ENCODE peak calls at places on chromosomes 11 and 22, in six cellular contexts. F is HCT116, G is K562, T is HepG2, C is H1, R is GM12878. E is an unnamed sample.

GRCh38 chr11:47060807-47061206 is 115.9 kb downstream of the ARFGAP2 start:
- DNase-seq in F (no peak), G (no peak), T (no peak), C (no peak), R (no peak), E (no peak)

GRCh38 chr11:130217632-130218031 is 58.0 kb downstream of the ST14 start:
- DNase-seq in F (no peak), G (no peak), T (no peak), C (peak), R (no peak), E (no peak)

GRCh38 chr11:47270331-47271271 is 668 bp downstream of the MADD start:
- DNase-seq in F (no peak), G (peak), T (peak), C (peak), R (no peak), E (no peak)

GRCh38 chr11:22711880-22712279 is 45.5 kb downstream of the GAS2 start:
- DNase-seq in F (no peak), G (no peak), T (no peak), C (no peak), R (no peak), E (no peak)

GRCh38 chr11:2584812-2585565 is 114.8 kb downstream of the KCNQ1OT1 start:
- DNase-seq in F (no peak), G (no peak), T (no peak), C (no peak), R (no peak), E (no peak)

GRCh38 chr11:67581469-67581868 is 2.1 kb upstream of the GSTP1 start:
- DNase-seq in F (no peak), G (no peak), T (peak), C (peak), R (no peak), E (no peak)

GRCh38 chr11:43930868-43931716 is 11.3 kb upstream of the C11orf96 start:
- DNase-seq in F (no peak), G (no peak), T (no peak), C (no peak), R (no peak), E (no peak)

GRCh38 chr11:20013346-20014066 is 146.8 kb downstream of the DBX1 start:
- DNase-seq in F (no peak), G (no peak), T (peak), C (no peak), R (no peak), E (no peak)

GRCh38 chr11:113534625-113535024 is 59.4 kb upstream of the DRD2 start:
- DNase-seq in F (no peak), G (no peak), T (no peak), C (no peak), R (no peak), E (no peak)

GRCh38 chr11:100576044-100577021 is 110.8 kb upstream of the ARHGAP42 start:
- DNase-seq in F (peak), G (peak), T (peak), C (no peak), R (peak), E (peak)

GRCh38 chr11:95296165-95296564 is 65.2 kb upstream of the SESN3 start:
- DNase-seq in F (no peak), G (no peak), T (no peak), C (no peak), R (no peak), E (no peak)

GRCh38 chr11:114132427-114132826 is 72.9 kb downstream of the ZBTB16 start:
- DNase-seq in F (no peak), G (no peak), T (no peak), C (no peak), R (no peak), E (no peak)

GRCh38 chr11:47179655-47179991 is 2.9 kb upstream of the ARFGAP2 start:
- DNase-seq in F (no peak), G (peak), T (peak), C (peak), R (peak), E (no peak)

GRCh38 chr22:19062139-19062789 is 59.9 kb downstream of the DGCR2 start:
- DNase-seq in F (no peak), G (no peak), T (no peak), C (no peak), R (no peak), E (no peak)

GRCh38 chr11:66562275-66562674 is 6.1 kb downstream of the CTSF start:
- DNase-seq in F (no peak), G (no peak), T (no peak), C (no peak), R (no peak), E (no peak)

GRCh38 chr11:58027341-58027740 is 3.4 kb upstream of the OR6Q1 start:
- DNase-seq in F (no peak), G (no peak), T (no peak), C (no peak), R (no peak), E (no peak)

GRCh38 chr11:79309402-79309801 is 131.4 kb downstream of the TENM4 start:
- DNase-seq in F (no peak), G (no peak), T (no peak), C (no peak), R (no peak), E (no peak)

GRCh38 chr22:35683560-35683959 is 34.1 kb upstream of the APOL5 start:
- DNase-seq in F (no peak), G (no peak), T (no peak), C (no peak), R (no peak), E (no peak)

GRCh38 chr11:15947681-15948648 is 408.4 kb downstream of the SOX6 start:
- DNase-seq in F (no peak), G (no peak), T (peak), C (peak), R (no peak), E (no peak)

GRCh38 chr11:75063732-75064314 is 32.9 kb downstream of the OR2AT4 start:
- DNase-seq in F (no peak), G (no peak), T (no peak), C (no peak), R (no peak), E (no peak)

GRCh38 chr11:131833371-131833770 is 463.0 kb downstream of the NTM start:
- DNase-seq in F (no peak), G (no peak), T (no peak), C (no peak), R (no peak), E (no peak)

GRCh38 chr11:64352099-64353005 is 6.6 kb upstream of the RPS6KA4 start:
- DNase-seq in F (no peak), G (no peak), T (no peak), C (no peak), R (no peak), E (no peak)

GRCh38 chr22:39655736-39656285 is 85.3 kb downstream of the CACNA1I start:
- DNase-seq in F (no peak), G (no peak), T (no peak), C (no peak), R (no peak), E (no peak)

GRCh38 chr11:95231881-95232605 is 1.0 kb upstream of the SESN3 start:
- DNase-seq in F (no peak), G (no peak), T (no peak), C (peak), R (no peak), E (no peak)

GRCh38 chr11:13277719-13278619 is at the start of gene BMAL1:
- DNase-seq in F (no peak), G (no peak), T (no peak), C (peak), R (no peak), E (no peak)

GRCh38 chr22:43654271-43654670 is 157.8 kb downstream of the EFCAB6 start:
- DNase-seq in F (no peak), G (no peak), T (no peak), C (no peak), R (no peak), E (no peak)

GRCh38 chr11:34417203-34417602 is 21.5 kb upstream of the CAT start:
- DNase-seq in F (no peak), G (no peak), T (no peak), C (no peak), R (no peak), E (no peak)

GRCh38 chr11:18492888-18493287 is 33.9 kb downstream of the TSG101 start:
- DNase-seq in F (no peak), G (no peak), T (no peak), C (no peak), R (no peak), E (no peak)

GRCh38 chr11:69931994-69932910 is 113.0 kb upstream of the FGF3 start:
- DNase-seq in F (no peak), G (no peak), T (no peak), C (no peak), R (no peak), E (no peak)
- TF ChIP-seq YY1 in F (no peak), G (no peak), T (no peak), C (no peak), R (no peak), E (no peak)

GRCh38 chr22:30909306-30909705 is 59.3 kb downstream of the MORC2 start:
- DNase-seq in F (no peak), G (no peak), T (no peak), C (no peak), R (no peak), E (no peak)

GRCh38 chr22:30905696-30906341 is 62.8 kb downstream of the MORC2 start:
- DNase-seq in F (no peak), G (no peak), T (no peak), C (peak), R (no peak), E (no peak)

GRCh38 chr22:30906411-30906810 is 62.2 kb downstream of the MORC2 start:
- DNase-seq in F (no peak), G (no peak), T (no peak), C (no peak), R (no peak), E (no peak)

GRCh38 chr22:30908051-30908461 is 60.5 kb downstream of the MORC2 start:
- DNase-seq in F (no peak), G (no peak), T (no peak), C (peak), R (no peak), E (no peak)

DNA sequence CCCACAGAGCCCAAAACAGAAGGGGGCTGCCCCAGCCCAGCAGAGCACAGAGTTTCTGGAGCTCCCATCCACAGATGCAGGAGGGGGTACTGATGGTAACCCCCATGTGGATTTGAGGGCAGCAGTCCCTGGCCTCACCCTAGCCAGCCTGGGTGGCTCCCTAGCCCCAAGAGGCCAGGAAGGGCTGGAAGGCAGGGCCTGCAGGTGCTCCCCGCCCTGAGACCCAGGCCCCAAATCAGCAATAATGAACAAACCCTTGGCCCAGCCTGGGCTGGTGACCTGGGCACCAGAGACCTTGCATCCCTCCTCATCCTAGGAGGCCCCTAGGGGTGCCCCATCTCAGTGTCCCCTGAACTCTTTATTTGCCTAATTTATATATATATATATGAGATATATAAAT is 61.6 kb downstream of the MORC2 start:
- DNase-seq in F (no peak), G (peak), T (no peak), C (no peak), R (no peak), E (no peak)
- TF ChIP-seq ZNF274 in F (no peak), G (no peak), T (no peak), C (no peak), R (no peak), E (no peak)

DNA sequence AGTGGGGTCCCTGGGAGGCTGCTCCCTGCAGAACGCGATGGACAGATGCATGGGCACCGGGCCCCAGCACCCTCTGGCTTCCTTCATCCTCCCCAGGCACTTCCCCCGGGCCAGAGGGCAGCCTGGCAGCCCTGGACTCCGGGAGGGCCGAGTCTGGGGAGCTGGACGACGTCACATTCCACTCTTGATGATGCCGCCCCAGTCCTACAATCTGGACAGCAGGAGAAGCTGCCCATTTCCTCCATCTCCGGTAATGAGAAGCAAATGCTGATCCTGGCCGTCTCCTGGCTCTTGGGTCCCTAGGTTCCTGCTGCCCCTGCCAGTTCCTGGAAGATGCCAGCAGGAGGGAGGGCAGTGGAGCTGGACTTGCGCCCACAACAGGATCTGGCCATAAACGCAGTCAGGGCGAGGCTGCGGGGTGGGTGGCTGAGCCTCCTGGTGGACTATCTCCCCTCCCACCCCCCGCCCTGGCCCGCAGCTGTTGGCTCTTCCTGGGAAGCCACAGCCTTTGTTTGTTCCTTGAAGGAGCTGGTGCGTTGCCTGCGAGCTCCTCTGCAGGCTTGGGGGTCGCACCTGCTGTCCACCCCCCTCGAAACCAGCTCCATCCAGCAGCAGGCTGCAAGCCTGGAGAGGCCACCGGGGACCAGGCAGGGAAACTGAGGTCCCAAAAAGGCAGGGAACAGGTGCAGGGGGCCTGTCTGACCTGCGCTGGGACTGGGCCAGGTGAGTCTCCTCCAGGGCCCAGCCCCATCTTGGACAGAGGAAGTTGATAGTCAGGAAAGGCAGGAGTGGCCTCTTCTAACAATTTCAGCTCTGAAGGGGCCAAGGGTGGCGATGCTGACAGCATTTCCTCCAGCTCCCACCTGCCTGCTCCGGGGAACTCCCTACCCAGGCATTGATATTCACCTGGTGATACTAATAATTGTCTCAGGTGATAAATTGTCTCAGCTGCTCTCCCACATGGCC is 17.9 kb upstream of the MUC6 start:
- DNase-seq in F (no peak), G (no peak), T (no peak), C (no peak), R (no peak), E (no peak)
- TF ChIP-seq YY1 in F (no peak), G (no peak), T (no peak), C (no peak), R (no peak), E (no peak)

GRCh38 chr11:119729581-119730346 is 764 bp upstream of the NECTIN1 start:
- DNase-seq in F (peak), G (no peak), T (no peak), C (peak), R (no peak), E (no peak)
- TF ChIP-seq ZNF274 in F (no peak), G (no peak), T (no peak), C (no peak), R (no peak), E (no peak)

E was measured in NT2/D1.